ENCODE peak calls at places on chromosomes 5 and 9, in seven cellular contexts. W is activated CD4-positive, alpha-beta T cell treated with anti-CD3 and anti-CD28 coated beads, Interleukin-2, amount 50 U/mL, for 1 hour; M is NCI-H460; V is cardiac muscle cell; P is stimulated activated CD4-positive, alpha-beta T cell treated with anti-CD3 and anti-CD28 coated beads, Interleukin-4, amount 100 ng/mL, for 48 hours; U is left colon; T is T-helper 22 cell. I is an unnamed sample.

GRCh38 chr5:133821311-133821741 is 147.1 kb downstream of the C5orf15 start:
- DNase-seq in V (no peak), T (no peak), P (no peak), M (no peak), U (no peak), W (no peak), I (no peak)

GRCh38 chr9:116796669-116797068 is 109.6 kb downstream of the TRIM32 start:
- DNase-seq in M (no peak), W (no peak), V (no peak), P (no peak), U (no peak), T (no peak), I (no peak)

GRCh38 chr9:30774326-30774725 is 1610.1 kb upstream of the ACO1 start:
- DNase-seq in U (no peak), V (peak), M (no peak), T (no peak), P (no peak), W (no peak), I (no peak)

GRCh38 chr5:177098103-177098771 is 11.5 kb downstream of the FGFR4 start:
- DNase-seq in W (no peak), M (no peak), P (no peak), U (no peak), T (no peak), V (peak), I (peak)

GRCh38 chr5:98904786-98905185 is 24.0 kb downstream of the CHD1 start:
- DNase-seq in P (no peak), T (no peak), W (no peak), M (no peak), U (no peak), V (no peak), I (no peak)

GRCh38 chr5:172142709-172143215 is 45.3 kb downstream of the STK10 start:
- DNase-seq in M (no peak), V (peak), T (no peak), P (no peak), U (no peak), W (no peak), I (no peak)

GRCh38 chr5:40746703-40747102 is 9.1 kb downstream of the TTC33 start:
- DNase-seq in W (no peak), T (no peak), U (no peak), P (no peak), M (no peak), V (peak), I (no peak)

GRCh38 chr9:137688261-137688660 is 69.5 kb downstream of the EHMT1 start:
- DNase-seq in T (no peak), P (no peak), W (no peak), U (no peak), V (no peak), M (no peak), I (no peak)

GRCh38 chr5:137995077-137995746 is 37.7 kb downstream of the FAM13B start:
- DNase-seq in M (no peak), V (peak), W (no peak), T (no peak), U (no peak), P (no peak), I (no peak)

GRCh38 chr9:19386469-19387044 is 6.5 kb upstream of the RPS6 start:
- DNase-seq in U (no peak), M (no peak), T (no peak), P (no peak), W (no peak), V (peak), I (no peak)

GRCh38 chr9:95494022-95494415 is 22.8 kb downstream of the PTCH1 start:
- DNase-seq in W (no peak), P (no peak), T (no peak), V (no peak), M (no peak), U (no peak), I (peak)